ENCODE peak calls at places on chromosome 17, in ten cellular contexts. T is stimulated activated CD8-positive, alpha-beta memory T cell treated with anti-CD3 and anti-CD28 coated beads, Interleukin-12 subunit alpha, Interleukin-12 subunit beta, amount 100 ng/mL, for 1 hour; G is T-cell; U is T-helper 17 cell; C is GM12865; N is heart right ventricle; Y is nucleus accumbens; L is neuronal stem cell; D is stimulated activated naive CD8-positive, alpha-beta T cell treated with anti-CD3 and anti-CD28 coated beads, Interleukin-15, Interleukin-2, amounts not matched to agents 100 U/mL and 50 U/mL, for 24 hours; R is LHCN-M2. B is an unnamed sample.

GRCh38 chr17:60542066-60542465 is 16.0 kb upstream of the APPBP2 start:
- DNase-seq in C (no peak), N (no peak), D (no peak), T (no peak), G (no peak), U (no peak), R (no peak), L (no peak), Y (no peak), B (no peak)

GRCh38 chr17:28227278-28228108 is 91.5 kb upstream of the TMEM97 start:
- DNase-seq in C (peak; percentile 28), D (peak; percentile 47), L (peak; percentile 92), T (no peak), G (no peak), N (no peak), U (no peak), R (no peak), Y (no peak), B (no peak)

GRCh38 chr17:691423-691822 is 23.2 kb downstream of the VPS53 start:
- DNase-seq in T (no peak), L (no peak), G (no peak), R (peak; percentile 62), D (no peak), C (no peak), Y (no peak), N (no peak), U (no peak), B (no peak)

GRCh38 chr17:80797741-80798594 is 193.7 kb upstream of the CHMP6 start:
- DNase-seq in N (no peak), L (no peak), Y (no peak), C (no peak), G (no peak), T (no peak), R (no peak), D (no peak), U (no peak), B (no peak)

GRCh38 chr17:76641501-76641900 is 2.1 kb downstream of the ST6GALNAC1 start:
- DNase-seq in R (no peak), D (no peak), Y (no peak), N (no peak), U (no peak), T (no peak), C (peak; percentile 25), G (no peak), L (no peak), B (no peak)

GRCh38 chr17:72976971-72977767 is 115.3 kb downstream of the SLC39A11 start:
- DNase-seq in L (no peak), N (peak; percentile 57), D (no peak), G (no peak), Y (no peak), R (peak; percentile 86), C (peak; percentile 72), T (no peak), U (no peak), B (no peak)

GRCh38 chr17:10226930-10227695 is 28.7 kb upstream of the GAS7 start:
- DNase-seq in U (peak; percentile 14), N (peak; percentile 38), Y (no peak), R (no peak), C (peak; percentile 67), L (peak; percentile 37), T (peak; percentile 30), D (peak; percentile 71), G (peak; percentile 55), B (peak; percentile 19)

GRCh38 chr17:74117999-74118421 is 85.5 kb upstream of the RPL38 start:
- DNase-seq in C (no peak), T (no peak), G (no peak), Y (no peak), L (no peak), R (no peak), N (no peak), U (no peak), D (no peak), B (no peak)

GRCh38 chr17:55299890-55300289 is 35.1 kb downstream of the HLF start:
- DNase-seq in R (no peak), T (no peak), G (no peak), U (no peak), C (no peak), Y (no peak), L (no peak), D (no peak), N (no peak), B (no peak)

GRCh38 chr17:13761221-13761620 is 159.5 kb upstream of the HS3ST3A1 start:
- DNase-seq in N (no peak), Y (no peak), C (no peak), U (no peak), T (no peak), R (no peak), D (no peak), G (no peak), L (no peak), B (no peak)

GRCh38 chr17:71546369-71546864 is 574.4 kb upstream of the SOX9 start:
- DNase-seq in G (no peak), L (no peak), N (no peak), T (no peak), Y (no peak), D (no peak), R (no peak), C (no peak), U (no peak), B (no peak)

GRCh38 chr17:67413399-67413798 is 36.3 kb downstream of the PITPNC1 start:
- DNase-seq in C (no peak), D (no peak), T (no peak), L (no peak), N (no peak), Y (no peak), R (no peak), U (no peak), G (no peak), B (no peak)

GRCh38 chr17:53142890-53143289 is 679.8 kb upstream of the KIF2B start:
- DNase-seq in C (no peak), U (no peak), D (no peak), Y (no peak), N (no peak), G (no peak), L (no peak), R (no peak), T (no peak), B (no peak)

GRCh38 chr17:58889928-58890327 is 134.3 kb downstream of the PPM1E start:
- DNase-seq in U (no peak), G (no peak), L (no peak), Y (no peak), D (no peak), N (no peak), C (no peak), T (no peak), R (no peak), B (no peak)

GRCh38 chr17:38338053-38338452 is 5.7 kb downstream of the GPR179 start:
- DNase-seq in D (no peak), G (no peak), R (no peak), L (no peak), N (no peak), Y (no peak), T (no peak), U (no peak), C (no peak), B (no peak)

GRCh38 chr17:38879878-38880727 is 10.2 kb downstream of the LASP1 start:
- DNase-seq in Y (no peak), U (no peak), G (no peak), C (no peak), L (no peak), D (no peak), N (peak; percentile 55), T (no peak), R (peak; percentile 90), B (no peak)

GRCh38 chr17:62916684-62917571 is 49.1 kb upstream of the TANC2 start:
- DNase-seq in R (peak; percentile 51), L (no peak), N (no peak), G (no peak), U (no peak), D (no peak), Y (no peak), T (no peak), C (no peak), B (no peak)

GRCh38 chr17:4583796-4584124 is 569 bp upstream of the SMTNL2 start:
- DNase-seq in R (no peak), U (no peak), L (no peak), G (no peak), D (no peak), T (no peak), N (peak; percentile 47), C (no peak), Y (no peak), B (no peak)

GRCh38 chr17:63537001-63537400 is 13.3 kb upstream of the DCAF7 start:
- DNase-seq in L (no peak), D (no peak), R (no peak), U (no peak), C (no peak), T (no peak), Y (no peak), G (no peak), N (no peak), B (no peak)

GRCh38 chr17:73349138-73349537 is 37.3 kb upstream of the CDC42EP4 start:
- DNase-seq in T (no peak), D (no peak), G (no peak), R (no peak), U (no peak), N (no peak), L (peak; percentile 47), Y (peak; percentile 33), C (no peak), B (no peak)

GRCh38 chr17:18139092-18139491 is 30.5 kb downstream of the MYO15A start:
- DNase-seq in N (no peak), C (no peak), Y (no peak), R (no peak), U (no peak), G (no peak), L (no peak), T (no peak), D (no peak), B (no peak)

GRCh38 chr17:1055751-1056645 is 59.1 kb downstream of the TIMM22 start:
- DNase-seq in D (peak; percentile 56), R (peak; percentile 48), U (no peak), L (peak; percentile 57), G (peak; percentile 30), T (peak; percentile 8), Y (no peak), C (peak; percentile 52), N (peak; percentile 75), B (peak; percentile 29)

GRCh38 chr17:41695954-41696720 is 7.5 kb downstream of the EIF1 start:
- DNase-seq in C (peak; percentile 85), R (peak; percentile 85), L (peak; percentile 70), T (peak; percentile 74), D (peak; percentile 85), Y (no peak), N (peak; percentile 73), U (peak; percentile 64), G (peak; percentile 80), B (peak; percentile 76)

GRCh38 chr17:74864866-74865395 is 5.2 kb upstream of the GRIN2C start:
- DNase-seq in Y (no peak), C (peak; percentile 76), D (peak; percentile 78), R (peak; percentile 53), G (peak; percentile 51), T (peak; percentile 50), U (peak; percentile 50), N (peak; percentile 71), L (peak; percentile 72), B (peak; percentile 63)

GRCh38 chr17:79082311-79083190 is 7.9 kb downstream of the ENGASE start:
- DNase-seq in Y (no peak), U (peak; percentile 49), R (peak; percentile 14), T (no peak), G (peak; percentile 39), C (peak; percentile 43), D (peak; percentile 69), N (peak; percentile 46), L (peak; percentile 48), B (peak; percentile 55)

GRCh38 chr17:59695943-59696681 is 11.1 kb downstream of the PTRH2 start:
- DNase-seq in N (no peak), D (no peak), T (no peak), G (no peak), U (no peak), R (no peak), Y (no peak), L (no peak), C (no peak), B (no peak)

GRCh38 chr17:38674749-38675615 is at the start of gene EPOP:
- DNase-seq in N (peak; percentile 87), Y (no peak), C (peak; percentile 92), U (peak; percentile 78), G (peak; percentile 59), L (peak; percentile 81), R (peak; percentile 78), T (peak; percentile 70), D (peak; percentile 96), B (peak; percentile 74)

GRCh38 chr17:47945080-47945479 is 3.7 kb downstream of the PNPO start:
- DNase-seq in C (peak; percentile 54), G (no peak), U (no peak), N (no peak), Y (no peak), L (no peak), R (no peak), T (no peak), D (no peak), B (no peak)